ENCODE peak calls at places on chromosomes 11 and 22, in five cellular contexts. X is NB4, W is heart left ventricle, P is lower leg skin, U is IMR-90. N is an unnamed sample.

GRCh38 chr11:27388001-27388400 is 25.0 kb upstream of the CCDC34 start:
- DNase-seq in X (no peak), W (no peak), P (no peak), U (no peak), N (no peak)

GRCh38 chr11:18618341-18619025 is 15.7 kb downstream of the SPTY2D1 start:
- DNase-seq in X (no peak), W (no peak), P (no peak), U (peak; percentile 73), N (no peak)

GRCh38 chr11:9263840-9264380 is 1.2 kb downstream of the DENND5A start:
- DNase-seq in X (peak; percentile 80), W (no peak), P (no peak), U (peak; percentile 30), N (no peak)

GRCh38 chr22:42203609-42204008 is 66.8 kb downstream of the TCF20 start:
- DNase-seq in X (no peak), W (no peak), P (no peak), U (no peak), N (no peak)

GRCh38 chr11:72623052-72623451 is 51.2 kb downstream of the PDE2A start:
- DNase-seq in X (no peak), W (no peak), P (no peak), U (no peak), N (no peak)

GRCh38 chr22:30947163-30947820 is 21.3 kb downstream of the MORC2 start:
- DNase-seq in X (no peak), W (peak; percentile 50), P (peak; percentile 49), U (no peak), N (peak; percentile 43)

GRCh38 chr22:45516163-45516562 is 13.5 kb downstream of the FBLN1 start:
- DNase-seq in X (no peak), W (no peak), P (no peak), U (no peak), N (no peak)

GRCh38 chr22:44550666-44551491 is 52.8 kb upstream of the RTL6 start:
- DNase-seq in X (peak; percentile 81), W (peak; percentile 75), P (no peak), U (peak; percentile 98), N (peak; percentile 67)

GRCh38 chr11:111097191-111097590 is 148.3 kb upstream of the POU2AF2 start:
- DNase-seq in X (no peak), W (peak; percentile 35), P (no peak), U (peak; percentile 62), N (no peak)

GRCh38 chr11:35418847-35419712 is at the start of gene SLC1A2:
- DNase-seq in X (no peak), W (peak; percentile 32), P (no peak), U (peak; percentile 19), N (no peak)

GRCh38 chr11:130315354-130315970 is 745 bp upstream of the ZBTB44 start:
- DNase-seq in X (peak; percentile 22), W (peak; percentile 32), P (peak; percentile 26), U (no peak), N (peak; percentile 38)

GRCh38 chr11:130313383-130314183 is 1.1 kb downstream of the ZBTB44 start:
- DNase-seq in X (peak; percentile 32), W (no peak), P (no peak), U (peak; percentile 3), N (no peak)

GRCh38 chr11:130312046-130312445 is 2.7 kb downstream of the ZBTB44 start:
- DNase-seq in X (no peak), W (no peak), P (no peak), U (no peak), N (no peak)

GRCh38 chr11:130314184-130314748 is 451 bp downstream of the ZBTB44 start:
- DNase-seq in X (no peak), W (peak; percentile 67), P (peak; percentile 40), U (peak; percentile 1), N (peak; percentile 87)

GRCh38 chr11:130314749-130315285 is at the start of gene ZBTB44:
- DNase-seq in X (peak; percentile 94), W (peak; percentile 95), P (peak; percentile 92), U (peak; percentile 85), N (peak; percentile 96)
- TF ChIP-seq POLR2A in X (peak; percentile 80), W (no peak), P (no peak), U (no peak), N (no peak)

DNA sequence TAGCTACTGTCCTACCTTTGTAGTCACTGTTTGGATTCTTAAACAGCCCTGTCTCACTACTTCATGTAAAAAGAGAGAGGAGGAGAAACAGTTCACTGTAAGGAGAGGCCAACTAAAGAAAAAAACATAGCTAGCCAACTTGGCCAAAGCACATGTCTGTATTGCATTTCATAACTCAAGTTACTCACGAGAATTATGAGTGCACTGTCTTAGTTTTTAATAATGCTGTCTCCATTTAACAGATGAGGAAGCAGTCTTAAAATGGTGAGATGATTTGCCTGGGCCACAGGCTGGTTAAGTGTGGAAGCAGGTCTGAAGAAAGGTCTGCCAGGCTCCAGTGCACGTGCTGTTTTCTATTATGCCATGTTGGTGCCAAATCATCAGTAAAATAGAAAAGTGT is 104.5 kb downstream of the UVRAG start:
- DNase-seq in X (peak; percentile 16), W (no peak), P (no peak), U (peak; percentile 20), N (no peak)
- H3K4me3 ChIP-seq in X (no peak overlapping the region), W (no peak overlapping the region), P (no peak overlapping the region), U (no peak overlapping the region), N (no peak overlapping the region)

GRCh38 chr22:23261900-23262450 is 81.7 kb downstream of the BCR start:
- DNase-seq in X (no peak), W (no peak), P (no peak), U (no peak), N (no peak)
- TF ChIP-seq POLR2A in X (no peak), W (no peak), P (no peak), U (no peak), N (no peak)

GRCh38 chr22:47996446-47996857 is 1234.0 kb downstream of the TBC1D22A start:
- DNase-seq in X (no peak), W (no peak), P (no peak), U (no peak), N (no peak)
- H3K4me3 ChIP-seq in X (no peak overlapping the region), W (no peak overlapping the region), P (no peak overlapping the region), U (no peak overlapping the region), N (no peak overlapping the region)

DNA sequence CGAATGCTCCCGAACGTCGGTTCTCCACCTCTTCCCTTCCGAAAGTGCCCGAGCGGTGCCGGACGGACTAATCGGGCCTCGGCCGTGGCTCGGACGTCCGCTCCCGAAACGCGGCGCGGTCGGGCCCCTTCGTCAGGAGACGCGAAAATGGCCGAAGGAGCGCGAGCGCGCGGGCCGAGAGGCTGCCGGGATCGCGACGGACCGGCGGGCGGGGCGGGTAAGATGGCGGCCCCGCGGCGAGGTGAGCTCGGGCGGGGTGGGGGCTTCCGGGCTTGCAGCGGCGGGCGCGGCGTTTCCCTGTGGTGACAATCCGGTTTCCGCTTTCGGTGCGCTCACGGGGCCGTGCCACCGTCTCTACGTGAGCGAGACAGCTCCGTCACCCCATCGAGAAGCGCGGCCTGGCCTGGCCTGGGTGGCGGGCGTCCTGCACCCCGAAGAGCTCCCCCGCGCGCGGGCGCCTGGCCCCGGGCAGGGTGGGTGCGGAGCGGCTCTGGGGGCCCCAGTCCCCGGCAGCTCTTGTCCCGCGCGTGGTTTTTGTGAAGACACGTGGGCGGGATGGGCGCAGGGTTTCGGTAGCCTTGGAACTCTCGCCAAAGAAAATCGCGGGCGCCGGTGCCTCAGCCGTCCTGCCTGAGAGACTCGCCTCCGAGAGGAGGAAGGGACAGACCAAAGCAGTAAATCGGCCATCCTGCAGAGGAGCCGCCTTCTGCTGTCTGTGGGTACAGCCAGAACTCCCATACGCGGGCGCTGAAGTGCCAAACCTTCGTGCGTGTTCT is at the start of gene TMEM80:
- DNase-seq in X (peak; percentile 98), W (peak; percentile 99), P (peak; percentile 99), U (peak; percentile 96), N (peak; percentile 99)
- TF ChIP-seq POLR2A in X (peak; percentile 64), W (peak; percentile 76), P (no peak), U (peak; percentile 68), N (peak; percentile 83)

DNA sequence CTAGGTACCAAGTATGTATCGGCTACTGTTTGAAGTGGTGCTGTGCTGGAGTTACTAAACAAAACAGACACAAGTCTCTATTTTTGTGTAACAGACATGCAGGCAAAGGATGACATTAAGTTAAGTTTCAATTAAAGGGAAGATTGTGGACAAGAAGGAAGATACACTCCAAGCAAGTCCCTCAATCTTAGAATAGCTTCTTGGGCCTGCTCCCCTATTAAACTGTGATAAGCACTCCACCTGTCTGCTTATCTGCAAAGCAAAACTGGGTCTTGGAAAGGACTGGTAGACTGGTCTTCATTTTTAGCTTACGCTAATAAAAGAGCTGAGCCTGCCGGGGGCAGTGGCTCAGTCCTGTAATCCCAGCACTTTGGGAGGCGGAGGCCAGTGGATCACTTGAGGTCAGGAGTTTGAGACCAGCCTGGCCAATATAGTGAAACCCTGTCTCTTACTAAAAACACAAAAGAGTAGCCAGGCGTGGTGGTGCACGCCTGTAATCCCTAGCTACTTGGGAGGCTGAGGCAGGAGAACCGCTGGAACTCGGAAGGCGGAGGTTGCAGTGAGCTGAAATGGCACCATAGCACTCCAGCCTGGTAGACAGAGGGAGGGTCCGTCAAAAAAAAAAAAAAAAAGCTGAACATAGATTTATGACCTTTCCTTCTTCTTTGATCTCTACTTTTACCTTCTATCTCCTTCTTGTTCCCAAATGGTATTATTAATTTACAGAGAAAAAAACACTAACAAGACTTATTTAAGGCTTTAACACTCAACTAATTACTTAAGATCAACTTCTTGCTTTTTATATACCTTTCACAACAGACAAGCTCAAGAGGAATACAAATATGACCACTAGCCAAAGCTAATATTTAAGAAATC is 4.1 kb downstream of the DDX17 start:
- DNase-seq in X (no peak), W (no peak), P (no peak), U (no peak), N (no peak)
- H3K4me3 ChIP-seq in X (peak overlapping the region; percentile 100), W (no peak overlapping the region), P (no peak overlapping the region), U (no peak overlapping the region), N (no peak overlapping the region)

DNA sequence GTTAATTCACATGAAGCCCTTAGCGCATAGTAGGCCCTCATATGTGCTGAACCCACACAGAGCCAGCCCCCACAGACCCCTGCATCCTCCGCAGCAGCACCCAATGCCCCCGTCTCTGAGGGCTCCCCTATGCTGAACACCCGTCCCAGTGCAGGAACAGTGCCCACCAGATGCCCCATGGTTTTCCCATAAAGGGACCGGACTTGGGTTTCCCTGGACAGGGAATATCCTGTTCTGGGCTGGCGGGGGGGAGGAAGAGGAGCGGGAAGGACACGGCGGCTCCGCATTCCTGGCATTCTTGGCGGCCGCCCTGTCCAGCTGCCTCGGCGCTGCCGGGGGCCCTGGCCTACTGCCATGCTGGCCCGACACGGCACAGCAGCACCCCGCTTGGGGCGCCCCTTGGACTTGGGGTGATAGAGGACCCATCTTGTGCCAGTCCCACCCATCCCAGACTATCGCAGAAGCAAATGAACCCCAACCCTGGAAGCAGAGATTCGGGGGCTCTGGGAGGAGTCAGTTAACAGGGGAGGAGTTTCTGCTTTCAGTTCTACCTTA is 23.7 kb upstream of the CBX7 start:
- DNase-seq in X (no peak), W (peak; percentile 82), P (no peak), U (peak; percentile 58), N (peak; percentile 65)
- TF ChIP-seq POLR2A in X (no peak), W (no peak), P (no peak), U (no peak), N (no peak)

DNA sequence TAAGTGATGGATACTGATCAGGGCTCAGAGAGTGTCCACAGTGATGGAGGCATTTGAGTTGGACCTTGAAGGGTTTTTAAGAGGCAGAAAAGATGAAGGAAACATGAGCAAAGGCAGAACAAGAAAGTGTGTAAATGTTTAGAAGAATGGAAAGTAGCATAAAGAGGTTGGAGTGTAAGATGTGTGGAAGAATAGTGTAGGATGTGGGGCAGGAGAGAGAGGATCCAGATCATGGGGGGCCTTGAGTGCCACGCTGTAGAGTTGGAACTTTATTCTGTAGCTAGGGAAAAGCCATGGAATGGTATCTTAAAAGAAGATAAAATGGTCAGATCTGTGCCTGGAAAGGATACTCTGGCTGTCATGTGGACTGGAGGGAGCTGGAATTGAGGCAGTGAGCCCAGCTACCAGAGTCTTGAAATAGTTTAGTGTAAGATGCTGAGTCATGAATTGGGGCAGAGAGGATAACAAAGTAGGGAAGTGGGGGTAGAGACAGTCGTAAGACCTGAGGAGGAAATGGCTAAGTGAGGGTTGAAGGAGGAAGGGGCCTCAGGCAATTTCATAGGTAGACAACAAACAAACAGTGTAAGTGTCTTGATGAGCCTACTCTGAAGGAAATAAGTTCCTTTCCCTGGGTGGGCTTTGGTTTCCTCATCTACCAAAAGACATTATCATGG is 6.7 kb downstream of the KCNE3 start:
- DNase-seq in X (peak; percentile 92), W (no peak), P (no peak), U (peak; percentile 51), N (no peak)
- H3K4me3 ChIP-seq in X (peak overlapping the region; percentile 89), W (no peak overlapping the region), P (no peak overlapping the region), U (no peak overlapping the region), N (no peak overlapping the region)